ENCODE peak calls at places on chromosomes 7 and 10, in nine cellular contexts. One of them, this sample, is unnamed.

GRCh38 chr7:15932318-15932717 is 245.8 kb upstream of the MEOX2 start:
- DNase-seq in adrenal gland: no peak
- DNase-seq in GM10248: no peak
- DNase-seq in astrocyte of the cerebellum: no peak
- DNase-seq in neural crest cell: no peak
- DNase-seq in suprapubic skin: no peak
- DNase-seq in progenitor cell of endocrine pancreas: no peak
- DNase-seq in BE2C: no peak
- DNase-seq in activated B cell treated with CpG ODN at 0.5 μM for 24 hours: no peak
- DNase-seq in this sample: no peak

GRCh38 chr10:121530481-121531075 is 67.7 kb downstream of the FGFR2 start:
- DNase-seq in adrenal gland: no peak
- DNase-seq in GM10248: no peak
- DNase-seq in astrocyte of the cerebellum: no peak
- DNase-seq in neural crest cell: no peak
- DNase-seq in suprapubic skin: no peak
- DNase-seq in progenitor cell of endocrine pancreas: no peak
- DNase-seq in BE2C: no peak
- DNase-seq in activated B cell treated with CpG ODN at 0.5 μM for 24 hours: no peak
- DNase-seq in this sample: no peak

GRCh38 chr10:21413268-21413667 is 112.2 kb downstream of the SKIDA1 start:
- DNase-seq in adrenal gland: no peak
- DNase-seq in GM10248: no peak
- DNase-seq in astrocyte of the cerebellum: no peak
- DNase-seq in neural crest cell: no peak
- DNase-seq in suprapubic skin: peak
- DNase-seq in progenitor cell of endocrine pancreas: no peak
- DNase-seq in BE2C: no peak
- DNase-seq in activated B cell treated with CpG ODN at 0.5 μM for 24 hours: no peak
- DNase-seq in this sample: no peak

GRCh38 chr10:72323108-72323932 is 31.4 kb downstream of the DNAJB12 start:
- DNase-seq in adrenal gland: no peak
- DNase-seq in GM10248: no peak
- DNase-seq in astrocyte of the cerebellum: no peak
- DNase-seq in neural crest cell: no peak
- DNase-seq in suprapubic skin: no peak
- DNase-seq in progenitor cell of endocrine pancreas: no peak
- DNase-seq in BE2C: no peak
- DNase-seq in activated B cell treated with CpG ODN at 0.5 μM for 24 hours: no peak
- DNase-seq in this sample: no peak

GRCh38 chr7:77930496-77930895 is 131.9 kb downstream of the PHTF2 start:
- DNase-seq in adrenal gland: no peak
- DNase-seq in GM10248: no peak
- DNase-seq in astrocyte of the cerebellum: no peak
- DNase-seq in neural crest cell: no peak
- DNase-seq in suprapubic skin: no peak
- DNase-seq in progenitor cell of endocrine pancreas: no peak
- DNase-seq in BE2C: no peak
- DNase-seq in activated B cell treated with CpG ODN at 0.5 μM for 24 hours: no peak
- DNase-seq in this sample: no peak

GRCh38 chr10:98470850-98471249 is 24.1 kb upstream of the HPS1 start:
- DNase-seq in adrenal gland: no peak
- DNase-seq in GM10248: no peak
- DNase-seq in astrocyte of the cerebellum: no peak
- DNase-seq in neural crest cell: no peak
- DNase-seq in suprapubic skin: no peak
- DNase-seq in progenitor cell of endocrine pancreas: no peak
- DNase-seq in BE2C: no peak
- DNase-seq in activated B cell treated with CpG ODN at 0.5 μM for 24 hours: no peak
- DNase-seq in this sample: no peak

GRCh38 chr10:78419481-78420265 is 386.0 kb downstream of the RPS24 start:
- DNase-seq in adrenal gland: no peak
- DNase-seq in GM10248: no peak
- DNase-seq in astrocyte of the cerebellum: no peak
- DNase-seq in neural crest cell: no peak
- DNase-seq in suprapubic skin: peak
- DNase-seq in progenitor cell of endocrine pancreas: no peak
- DNase-seq in BE2C: no peak
- DNase-seq in activated B cell treated with CpG ODN at 0.5 μM for 24 hours: no peak
- DNase-seq in this sample: no peak

GRCh38 chr7:98733036-98733435 is 116.0 kb downstream of the NPTX2 start:
- DNase-seq in adrenal gland: peak
- DNase-seq in GM10248: peak
- DNase-seq in astrocyte of the cerebellum: no peak
- DNase-seq in neural crest cell: peak
- DNase-seq in suprapubic skin: no peak
- DNase-seq in progenitor cell of endocrine pancreas: no peak
- DNase-seq in BE2C: peak
- DNase-seq in activated B cell treated with CpG ODN at 0.5 μM for 24 hours: no peak
- DNase-seq in this sample: peak

GRCh38 chr7:159064121-159064815 is 80.4 kb downstream of the VIPR2 start:
- DNase-seq in adrenal gland: no peak
- DNase-seq in GM10248: no peak
- DNase-seq in astrocyte of the cerebellum: no peak
- DNase-seq in neural crest cell: no peak
- DNase-seq in suprapubic skin: peak
- DNase-seq in progenitor cell of endocrine pancreas: no peak
- DNase-seq in BE2C: no peak
- DNase-seq in activated B cell treated with CpG ODN at 0.5 μM for 24 hours: no peak
- DNase-seq in this sample: no peak

GRCh38 chr10:61634711-61635110 is 28.0 kb upstream of the CABCOCO1 start:
- DNase-seq in adrenal gland: no peak
- DNase-seq in GM10248: no peak
- DNase-seq in astrocyte of the cerebellum: peak
- DNase-seq in neural crest cell: no peak
- DNase-seq in suprapubic skin: no peak
- DNase-seq in progenitor cell of endocrine pancreas: no peak
- DNase-seq in BE2C: no peak
- DNase-seq in activated B cell treated with CpG ODN at 0.5 μM for 24 hours: no peak
- DNase-seq in this sample: no peak

GRCh38 chr7:155277385-155277994 is 20.2 kb upstream of the INSIG1 start:
- DNase-seq in adrenal gland: no peak
- DNase-seq in GM10248: no peak
- DNase-seq in astrocyte of the cerebellum: no peak
- DNase-seq in neural crest cell: no peak
- DNase-seq in suprapubic skin: no peak
- DNase-seq in progenitor cell of endocrine pancreas: no peak
- DNase-seq in BE2C: no peak
- DNase-seq in activated B cell treated with CpG ODN at 0.5 μM for 24 hours: no peak
- DNase-seq in this sample: no peak

GRCh38 chr10:63166742-63167258 is 33.7 kb downstream of the NRBF2 start:
- DNase-seq in adrenal gland: no peak
- DNase-seq in GM10248: peak
- DNase-seq in astrocyte of the cerebellum: peak
- DNase-seq in neural crest cell: peak
- DNase-seq in suprapubic skin: no peak
- DNase-seq in progenitor cell of endocrine pancreas: no peak
- DNase-seq in BE2C: peak
- DNase-seq in activated B cell treated with CpG ODN at 0.5 μM for 24 hours: no peak
- DNase-seq in this sample: peak

GRCh38 chr10:106189254-106189653 is 975.3 kb downstream of the SORCS1 start:
- DNase-seq in adrenal gland: peak
- DNase-seq in GM10248: peak
- DNase-seq in astrocyte of the cerebellum: no peak
- DNase-seq in neural crest cell: peak
- DNase-seq in suprapubic skin: no peak
- DNase-seq in progenitor cell of endocrine pancreas: peak
- DNase-seq in BE2C: peak
- DNase-seq in activated B cell treated with CpG ODN at 0.5 μM for 24 hours: no peak
- DNase-seq in this sample: peak

GRCh38 chr10:61487506-61487905 is 34.3 kb upstream of the TMEM26 start:
- DNase-seq in adrenal gland: no peak
- DNase-seq in GM10248: no peak
- DNase-seq in astrocyte of the cerebellum: no peak
- DNase-seq in neural crest cell: no peak
- DNase-seq in suprapubic skin: no peak
- DNase-seq in progenitor cell of endocrine pancreas: no peak
- DNase-seq in BE2C: no peak
- DNase-seq in activated B cell treated with CpG ODN at 0.5 μM for 24 hours: no peak
- DNase-seq in this sample: no peak

GRCh38 chr7:49453486-49453885 is 320.0 kb upstream of the VWC2 start:
- DNase-seq in adrenal gland: no peak
- DNase-seq in GM10248: no peak
- DNase-seq in astrocyte of the cerebellum: no peak
- DNase-seq in neural crest cell: no peak
- DNase-seq in suprapubic skin: no peak
- DNase-seq in progenitor cell of endocrine pancreas: no peak
- DNase-seq in BE2C: no peak
- DNase-seq in activated B cell treated with CpG ODN at 0.5 μM for 24 hours: no peak
- DNase-seq in this sample: no peak

GRCh38 chr7:41574377-41574776 is 128.5 kb downstream of the INHBA start:
- DNase-seq in adrenal gland: no peak
- DNase-seq in GM10248: no peak
- DNase-seq in astrocyte of the cerebellum: no peak
- DNase-seq in neural crest cell: no peak
- DNase-seq in suprapubic skin: no peak
- DNase-seq in progenitor cell of endocrine pancreas: no peak
- DNase-seq in BE2C: no peak
- DNase-seq in activated B cell treated with CpG ODN at 0.5 μM for 24 hours: no peak
- DNase-seq in this sample: no peak

GRCh38 chr7:111741811-111742240 is 179.5 kb upstream of the IMMP2L start:
- DNase-seq in adrenal gland: peak
- DNase-seq in GM10248: peak
- DNase-seq in astrocyte of the cerebellum: peak
- DNase-seq in neural crest cell: peak
- DNase-seq in suprapubic skin: no peak
- DNase-seq in progenitor cell of endocrine pancreas: peak
- DNase-seq in BE2C: peak
- DNase-seq in activated B cell treated with CpG ODN at 0.5 μM for 24 hours: no peak
- DNase-seq in this sample: peak

GRCh38 chr10:13893926-13894325 is 307.2 kb downstream of the PRPF18 start:
- DNase-seq in adrenal gland: no peak
- DNase-seq in GM10248: no peak
- DNase-seq in astrocyte of the cerebellum: no peak
- DNase-seq in neural crest cell: no peak
- DNase-seq in suprapubic skin: no peak
- DNase-seq in progenitor cell of endocrine pancreas: no peak
- DNase-seq in BE2C: no peak
- DNase-seq in activated B cell treated with CpG ODN at 0.5 μM for 24 hours: no peak
- DNase-seq in this sample: peak

GRCh38 chr7:66255533-66256100 is 50.5 kb downstream of the TPST1 start:
- DNase-seq in adrenal gland: no peak
- DNase-seq in GM10248: no peak
- DNase-seq in astrocyte of the cerebellum: peak
- DNase-seq in neural crest cell: no peak
- DNase-seq in suprapubic skin: no peak
- DNase-seq in progenitor cell of endocrine pancreas: no peak
- DNase-seq in BE2C: no peak
- DNase-seq in activated B cell treated with CpG ODN at 0.5 μM for 24 hours: no peak
- DNase-seq in this sample: no peak

GRCh38 chr7:123054357-123055133 is 59.0 kb upstream of the TAS2R16 start:
- DNase-seq in adrenal gland: peak
- DNase-seq in GM10248: no peak
- DNase-seq in astrocyte of the cerebellum: no peak
- DNase-seq in neural crest cell: no peak
- DNase-seq in suprapubic skin: no peak
- DNase-seq in progenitor cell of endocrine pancreas: no peak
- DNase-seq in BE2C: no peak
- DNase-seq in activated B cell treated with CpG ODN at 0.5 μM for 24 hours: no peak
- DNase-seq in this sample: no peak

GRCh38 chr10:51687296-51687695 is 12.1 kb downstream of the CSTF2T start:
- DNase-seq in adrenal gland: no peak
- DNase-seq in GM10248: no peak
- DNase-seq in astrocyte of the cerebellum: no peak
- DNase-seq in neural crest cell: no peak
- DNase-seq in suprapubic skin: no peak
- DNase-seq in progenitor cell of endocrine pancreas: no peak
- DNase-seq in BE2C: no peak
- DNase-seq in activated B cell treated with CpG ODN at 0.5 μM for 24 hours: no peak
- DNase-seq in this sample: no peak
- TF ChIP-seq CTCF in adrenal gland: no peak
- TF ChIP-seq CTCF in GM10248: no peak
- TF ChIP-seq CTCF in astrocyte of the cerebellum: no peak
- TF ChIP-seq CTCF in neural crest cell: no peak
- TF ChIP-seq CTCF in suprapubic skin: no peak
- TF ChIP-seq CTCF in progenitor cell of endocrine pancreas: no peak
- TF ChIP-seq CTCF in BE2C: no peak
- TF ChIP-seq CTCF in activated B cell treated with CpG ODN at 0.5 μM for 24 hours: no peak
- TF ChIP-seq CTCF in this sample: no peak

GRCh38 chr7:51015581-51015980 is 232.9 kb upstream of the GRB10 start:
- DNase-seq in adrenal gland: no peak
- DNase-seq in GM10248: no peak
- DNase-seq in astrocyte of the cerebellum: no peak
- DNase-seq in neural crest cell: no peak
- DNase-seq in suprapubic skin: peak
- DNase-seq in progenitor cell of endocrine pancreas: no peak
- DNase-seq in BE2C: no peak
- DNase-seq in activated B cell treated with CpG ODN at 0.5 μM for 24 hours: no peak
- DNase-seq in this sample: no peak
- TF ChIP-seq CTCF in adrenal gland: no peak
- TF ChIP-seq CTCF in GM10248: no peak
- TF ChIP-seq CTCF in astrocyte of the cerebellum: no peak
- TF ChIP-seq CTCF in neural crest cell: no peak
- TF ChIP-seq CTCF in suprapubic skin: no peak
- TF ChIP-seq CTCF in progenitor cell of endocrine pancreas: no peak
- TF ChIP-seq CTCF in BE2C: no peak
- TF ChIP-seq CTCF in activated B cell treated with CpG ODN at 0.5 μM for 24 hours: no peak
- TF ChIP-seq CTCF in this sample: no peak

DNA sequence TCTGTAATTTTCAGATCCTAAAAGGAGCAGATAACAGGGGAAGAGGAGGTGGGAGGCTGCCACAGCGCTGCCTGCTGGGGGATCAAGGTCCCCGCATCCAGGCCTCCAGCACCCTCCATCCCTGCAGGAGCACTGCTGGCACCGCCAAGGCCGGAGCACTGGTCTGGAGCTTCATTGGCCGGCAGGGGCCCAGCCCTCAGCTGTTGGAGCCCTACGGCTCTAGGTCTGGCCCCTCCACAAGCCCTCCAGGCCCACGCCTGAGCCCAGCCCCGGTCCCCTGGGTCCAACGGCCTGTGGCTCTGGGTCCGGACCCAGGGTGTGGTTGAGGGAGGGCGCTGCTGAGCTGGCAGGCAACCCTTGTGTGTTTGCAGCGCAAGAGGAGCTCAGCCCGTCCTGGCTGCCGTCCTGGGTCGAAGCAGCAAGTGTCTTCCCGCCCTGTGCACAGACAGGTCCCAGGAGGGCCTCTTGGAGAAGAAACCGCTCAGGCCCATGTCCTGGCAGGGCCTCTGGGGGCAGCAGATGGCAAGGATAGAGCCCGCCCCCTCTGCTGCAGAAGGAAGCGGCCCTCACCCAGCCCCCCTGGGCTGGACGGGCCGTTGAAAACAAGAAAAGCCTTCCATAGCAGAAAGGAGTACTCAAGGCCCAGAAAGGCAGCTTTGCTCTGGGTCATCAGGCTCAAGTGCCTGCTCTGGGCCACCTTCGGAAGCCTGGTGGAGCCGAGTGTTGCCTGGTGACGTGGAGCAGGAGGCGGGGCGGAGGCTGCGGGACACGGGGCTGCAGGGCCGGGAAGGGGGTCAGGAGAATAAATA is 54.3 kb upstream of the TNRC18 start:
- DNase-seq in adrenal gland: no peak
- DNase-seq in GM10248: peak
- DNase-seq in astrocyte of the cerebellum: no peak
- DNase-seq in neural crest cell: peak
- DNase-seq in suprapubic skin: no peak
- DNase-seq in progenitor cell of endocrine pancreas: no peak
- DNase-seq in BE2C: peak
- DNase-seq in activated B cell treated with CpG ODN at 0.5 μM for 24 hours: peak
- DNase-seq in this sample: no peak
- TF ChIP-seq CTCF in adrenal gland: peak
- TF ChIP-seq CTCF in GM10248: peak
- TF ChIP-seq CTCF in astrocyte of the cerebellum: peak
- TF ChIP-seq CTCF in neural crest cell: peak
- TF ChIP-seq CTCF in suprapubic skin: no peak
- TF ChIP-seq CTCF in progenitor cell of endocrine pancreas: peak
- TF ChIP-seq CTCF in BE2C: peak
- TF ChIP-seq CTCF in activated B cell treated with CpG ODN at 0.5 μM for 24 hours: no peak
- TF ChIP-seq CTCF in this sample: peak

GRCh38 chr10:132886211-132887099 is 55.9 kb downstream of the CFAP46 start:
- DNase-seq in adrenal gland: no peak
- DNase-seq in GM10248: no peak
- DNase-seq in astrocyte of the cerebellum: no peak
- DNase-seq in neural crest cell: no peak
- DNase-seq in suprapubic skin: peak
- DNase-seq in progenitor cell of endocrine pancreas: no peak
- DNase-seq in BE2C: no peak
- DNase-seq in activated B cell treated with CpG ODN at 0.5 μM for 24 hours: no peak
- DNase-seq in this sample: no peak
- TF ChIP-seq CTCF in adrenal gland: no peak
- TF ChIP-seq CTCF in GM10248: no peak
- TF ChIP-seq CTCF in astrocyte of the cerebellum: peak
- TF ChIP-seq CTCF in neural crest cell: no peak
- TF ChIP-seq CTCF in suprapubic skin: no peak
- TF ChIP-seq CTCF in progenitor cell of endocrine pancreas: peak
- TF ChIP-seq CTCF in BE2C: no peak
- TF ChIP-seq CTCF in activated B cell treated with CpG ODN at 0.5 μM for 24 hours: no peak
- TF ChIP-seq CTCF in this sample: no peak